ENCODE peak calls at places on chromosomes 1 and 21, in nine cellular contexts. R, O, J, S, D, A, Q, Z and M are unnamed samples.

GRCh38 chr1:961132-961652 is 808 bp downstream of the KLHL17 start:
- DNase-seq in R (no peak), O (no peak), J (peak; percentile 55), S (no peak), D (no peak), A (no peak), Q (no peak), Z (no peak), M (no peak)

GRCh38 chr1:110011527-110012041 is 22.8 kb upstream of the STRIP1 start:
- DNase-seq in R (peak; percentile 56), O (no peak), J (peak; percentile 57), S (no peak), D (no peak), A (peak; percentile 53), Q (no peak), Z (peak; percentile 71), M (peak; percentile 63)

GRCh38 chr1:225565845-225566244 is 87.1 kb downstream of the ENAH start:
- DNase-seq in R (no peak), O (no peak), J (no peak), S (no peak), D (no peak), A (no peak), Q (no peak), Z (no peak), M (no peak)

GRCh38 chr1:77319036-77319705 is 37.4 kb downstream of the AK5 start:
- DNase-seq in R (no peak), O (no peak), J (no peak), S (no peak), D (no peak), A (no peak), Q (no peak), Z (peak; percentile 48), M (no peak)

GRCh38 chr1:1347663-1348419 is 1.4 kb downstream of the DVL1 start:
- DNase-seq in R (no peak), O (no peak), J (peak; percentile 81), S (no peak), D (peak; percentile 82), A (peak; percentile 85), Q (no peak), Z (peak; percentile 79), M (no peak)

GRCh38 chr1:191752342-191752741 is 405.9 kb upstream of the RGS18 start:
- DNase-seq in R (no peak), O (no peak), J (no peak), S (no peak), D (no peak), A (no peak), Q (no peak), Z (no peak), M (peak; percentile 35)

GRCh38 chr1:230124187-230125128 is 57.4 kb downstream of the GALNT2 start:
- DNase-seq in R (no peak), O (no peak), J (no peak), S (no peak), D (no peak), A (no peak), Q (no peak), Z (no peak), M (no peak)

GRCh38 chr1:248288385-248288784 is 10.6 kb upstream of the OR2T33 start:
- DNase-seq in R (no peak), O (no peak), J (no peak), S (no peak), D (no peak), A (no peak), Q (no peak), Z (no peak), M (no peak)

GRCh38 chr1:37497832-37498231 is 16.7 kb downstream of the MEAF6 start:
- DNase-seq in R (no peak), O (no peak), J (no peak), S (no peak), D (no peak), A (peak; percentile 83), Q (no peak), Z (peak; percentile 61), M (no peak)

GRCh38 chr1:234970731-234971476 is 157.7 kb downstream of the TOMM20 start:
- DNase-seq in R (no peak), O (peak; percentile 66), J (peak; percentile 78), S (no peak), D (peak; percentile 82), A (peak; percentile 70), Q (peak; percentile 91), Z (peak; percentile 29), M (no peak)

GRCh38 chr1:56135069-56135863 is 444.1 kb downstream of the PLPP3 start:
- DNase-seq in R (no peak), O (no peak), J (no peak), S (no peak), D (no peak), A (no peak), Q (no peak), Z (peak; percentile 33), M (no peak)

GRCh38 chr21:43726686-43727570 is 8.0 kb downstream of the PDXK start:
- DNase-seq in R (no peak), O (peak; percentile 81), J (no peak), S (no peak), D (no peak), A (no peak), Q (peak; percentile 80), Z (no peak), M (no peak)

GRCh38 chr1:157277281-157277680 is 139.1 kb upstream of the ETV3 start:
- DNase-seq in R (no peak), O (no peak), J (no peak), S (no peak), D (no peak), A (no peak), Q (no peak), Z (no peak), M (no peak)

GRCh38 chr1:112877741-112878140 is 78.3 kb downstream of the SLC16A1 start:
- DNase-seq in R (no peak), O (no peak), J (peak; percentile 51), S (no peak), D (no peak), A (no peak), Q (no peak), Z (peak; percentile 20), M (no peak)

GRCh38 chr1:228918335-228918734 is 183.1 kb downstream of the RHOU start:
- DNase-seq in R (no peak), O (no peak), J (no peak), S (no peak), D (no peak), A (no peak), Q (no peak), Z (no peak), M (no peak)

GRCh38 chr1:175887981-175888428 is 144.6 kb upstream of the TNR start:
- DNase-seq in R (peak; percentile 88), O (peak; percentile 52), J (peak; percentile 91), S (no peak), D (peak; percentile 72), A (peak; percentile 67), Q (peak; percentile 76), Z (peak; percentile 43), M (peak; percentile 70)

GRCh38 chr1:37476087-37476452 is 1.7 kb downstream of the ZC3H12A start:
- DNase-seq in R (no peak), O (no peak), J (no peak), S (no peak), D (no peak), A (no peak), Q (no peak), Z (no peak), M (no peak)

GRCh38 chr21:15130751-15131150 is 66.0 kb upstream of the NRIP1 start:
- DNase-seq in R (no peak), O (no peak), J (no peak), S (no peak), D (no peak), A (no peak), Q (no peak), Z (peak; percentile 21), M (no peak)

GRCh38 chr1:99648107-99648506 is 2.2 kb downstream of the PALMD start:
- DNase-seq in R (peak; percentile 28), O (peak; percentile 42), J (no peak), S (no peak), D (peak; percentile 74), A (no peak), Q (no peak), Z (peak; percentile 79), M (peak; percentile 19)

GRCh38 chr1:85398391-85399064 is 66.4 kb downstream of the DDAH1 start:
- DNase-seq in R (no peak), O (no peak), J (no peak), S (no peak), D (no peak), A (no peak), Q (no peak), Z (peak; percentile 72), M (peak; percentile 72)
- TF ChIP-seq CTCF in R (peak; percentile 41), O (peak; percentile 24), J (peak; percentile 23), S (peak; percentile 9), D (peak; percentile 68), A (no peak), Q (peak; percentile 46), Z (peak; percentile 77), M (peak; percentile 65)

GRCh38 chr1:3103977-3104677 is 35.1 kb downstream of the PRDM16 start:
- DNase-seq in R (no peak), O (no peak), J (peak; percentile 49), S (no peak), D (no peak), A (no peak), Q (no peak), Z (no peak), M (no peak)
- H3K27ac ChIP-seq in R (no peak overlapping the region), O (no peak overlapping the region), J (no peak overlapping the region), S (no peak overlapping the region), D (no peak overlapping the region), A (no peak overlapping the region), Q (no peak overlapping the region), Z (no peak overlapping the region), M (no peak overlapping the region)

GRCh38 chr1:46447499-46448108 is 42.0 kb upstream of the DMBX1 start:
- DNase-seq in R (no peak), O (no peak), J (no peak), S (no peak), D (no peak), A (no peak), Q (no peak), Z (no peak), M (no peak)

GRCh38 chr1:46444466-46444865 is 45.2 kb upstream of the DMBX1 start:
- DNase-seq in R (no peak), O (no peak), J (no peak), S (no peak), D (no peak), A (no peak), Q (no peak), Z (no peak), M (no peak)

GRCh38 chr1:46446646-46447498 is 42.8 kb upstream of the DMBX1 start:
- DNase-seq in R (peak; percentile 56), O (peak; percentile 85), J (peak; percentile 92), S (no peak), D (peak; percentile 75), A (peak; percentile 88), Q (peak; percentile 81), Z (peak; percentile 84), M (peak; percentile 85)

GRCh38 chr1:46448109-46448911 is 41.3 kb upstream of the DMBX1 start:
- DNase-seq in R (no peak), O (no peak), J (peak; percentile 60), S (no peak), D (no peak), A (no peak), Q (no peak), Z (no peak), M (no peak)

GRCh38 chr1:46445773-46446256 is 43.8 kb upstream of the DMBX1 start:
- DNase-seq in R (no peak), O (no peak), J (no peak), S (no peak), D (no peak), A (no peak), Q (no peak), Z (no peak), M (no peak)
- TF ChIP-seq CTCF in R (no peak), O (no peak), J (peak; percentile 23), S (no peak), D (no peak), A (no peak), Q (no peak), Z (peak; percentile 21), M (peak; percentile 47)

GRCh38 chr21:34705032-34705431 is 36.2 kb downstream of the CLIC6 start:
- DNase-seq in R (no peak), O (no peak), J (no peak), S (no peak), D (no peak), A (no peak), Q (no peak), Z (no peak), M (no peak)
- H3K27ac ChIP-seq in R (no peak overlapping the region), O (no peak overlapping the region), J (no peak overlapping the region), S (no peak overlapping the region), D (no peak overlapping the region), A (no peak overlapping the region), Q (no peak overlapping the region), Z (no peak overlapping the region), M (no peak overlapping the region)